ENCODE peak calls at places on chromosomes 6 and 20, in six cellular contexts. O is sigmoid colon, N is A549, L is transverse colon, C is GM12878, G is stomach. S is an unnamed sample.

GRCh38 chr6:83343121-83343520 is 87.7 kb downstream of the ME1 start:
- DNase-seq in O (no peak), N (no peak), L (no peak), C (no peak), G (no peak), S (no peak)

GRCh38 chr6:138988469-138988834 is 399 bp upstream of the REPS1 start:
- DNase-seq in O (no peak), N (no peak), L (no peak), C (no peak), G (no peak), S (no peak)

GRCh38 chr6:141598487-141598886 is 534.2 kb upstream of the GJE1 start:
- DNase-seq in O (no peak), N (no peak), L (no peak), C (no peak), G (no peak), S (no peak)

GRCh38 chr6:86306210-86306609 is 631.1 kb upstream of the HTR1E start:
- DNase-seq in O (no peak), N (no peak), L (no peak), C (no peak), G (no peak), S (no peak)

GRCh38 chr6:132198040-132198439 is 203.2 kb downstream of the MOXD1 start:
- DNase-seq in O (no peak), N (no peak), L (no peak), C (no peak), G (no peak), S (no peak)

GRCh38 chr6:89148016-89148750 is 2.3 kb downstream of the PM20D2 start:
- DNase-seq in O (no peak), N (no peak), L (no peak), C (no peak), G (no peak), S (no peak)

GRCh38 chr6:133242761-133243590 is 1.8 kb downstream of the EYA4 start:
- DNase-seq in O (no peak), N (no peak), L (no peak), C (no peak), G (no peak), S (no peak)

GRCh38 chr6:151445482-151445881 is 6.4 kb downstream of the RMND1 start:
- DNase-seq in O (no peak), N (no peak), L (no peak), C (no peak), G (no peak), S (no peak)

GRCh38 chr20:4112490-4113420 is 97.4 kb upstream of the RNF24 start:
- DNase-seq in O (no peak), N (no peak), L (peak), C (peak), G (peak), S (peak)

GRCh38 chr6:1729133-1729751 is 119.5 kb downstream of the FOXC1 start:
- DNase-seq in O (no peak), N (no peak), L (no peak), C (no peak), G (no peak), S (no peak)

GRCh38 chr6:43096451-43097097 is 20.5 kb downstream of the PTK7 start:
- DNase-seq in O (no peak), N (no peak), L (peak), C (no peak), G (peak), S (no peak)

GRCh38 chr6:108442770-108443520 is 117.8 kb upstream of the FOXO3 start:
- DNase-seq in O (no peak), N (no peak), L (no peak), C (no peak), G (no peak), S (no peak)

GRCh38 chr6:13559251-13559650 is 15.2 kb upstream of the SIRT5 start:
- DNase-seq in O (no peak), N (no peak), L (no peak), C (no peak), G (no peak), S (no peak)

GRCh38 chr20:10539818-10540553 is 104.9 kb downstream of the SLX4IP start:
- DNase-seq in O (no peak), N (no peak), L (no peak), C (no peak), G (no peak), S (no peak)

GRCh38 chr20:10540636-10541493 is 105.8 kb downstream of the SLX4IP start:
- DNase-seq in O (no peak), N (peak), L (no peak), C (no peak), G (no peak), S (no peak)

GRCh38 chr20:10536531-10536930 is 101.4 kb downstream of the SLX4IP start:
- DNase-seq in O (no peak), N (no peak), L (no peak), C (no peak), G (peak), S (no peak)

GRCh38 chr20:10538768-10539167 is 103.7 kb downstream of the SLX4IP start:
- DNase-seq in O (no peak), N (no peak), L (no peak), C (no peak), G (no peak), S (no peak)

DNA sequence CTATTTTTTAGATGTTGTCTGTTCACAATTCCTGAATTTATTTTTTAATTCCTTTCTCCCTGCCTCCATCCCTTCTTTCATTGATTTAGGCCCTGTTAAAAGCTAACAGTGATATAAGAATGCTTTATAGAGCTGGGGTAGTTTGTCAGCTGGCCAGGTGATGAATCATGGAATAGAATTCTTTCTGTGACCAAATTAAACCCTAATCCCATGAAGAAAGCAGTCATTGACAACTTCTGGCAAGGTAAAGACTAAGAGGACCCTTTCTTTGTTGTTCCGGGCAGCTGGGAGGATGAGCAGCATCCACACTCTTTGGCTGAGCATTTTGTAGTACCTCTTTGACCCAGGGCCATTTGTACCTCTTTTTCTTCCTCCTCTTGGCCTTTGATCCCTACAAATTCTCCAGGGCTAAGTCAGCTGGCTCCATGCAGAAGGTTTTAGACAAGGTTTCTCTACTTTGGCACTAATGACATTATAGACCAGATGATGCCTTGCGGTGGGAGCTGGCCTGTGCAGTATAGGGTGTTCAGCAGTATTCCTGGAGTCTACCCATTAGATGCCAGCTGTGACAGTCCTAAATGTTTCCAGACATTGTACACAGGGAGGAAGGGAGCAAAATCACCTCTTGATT is 102.9 kb downstream of the SLX4IP start:
- DNase-seq in O (no peak), N (no peak), L (no peak), C (no peak), G (no peak), S (no peak)
- H3K27ac ChIP-seq in O (no peak), N (peak), L (no peak), C (no peak), G (no peak), S (no peak)

GRCh38 chr6:42045538-42046460 is 4.5 kb upstream of the TAF8 start:
- DNase-seq in O (peak), N (no peak), L (peak), C (peak), G (peak), S (peak)
- TF ChIP-seq EP300 in O (peak), N (no peak), L (peak), C (no peak), G (no peak), S (peak)

GRCh38 chr20:1810572-1810925 is 84.7 kb upstream of the SIRPA start:
- DNase-seq in O (no peak), N (no peak), L (no peak), C (no peak), G (no peak), S (no peak)

GRCh38 chr20:1813101-1813529 is 82.1 kb upstream of the SIRPA start:
- DNase-seq in O (peak), N (peak), L (peak), C (no peak), G (peak), S (peak)

GRCh38 chr20:1810926-1811620 is 84.1 kb upstream of the SIRPA start:
- DNase-seq in O (no peak), N (no peak), L (no peak), C (no peak), G (no peak), S (no peak)

GRCh38 chr20:1809611-1810510 is 85.3 kb upstream of the SIRPA start:
- DNase-seq in O (no peak), N (peak), L (no peak), C (no peak), G (no peak), S (no peak)

GRCh38 chr20:1811621-1812498 is 83.3 kb upstream of the SIRPA start:
- DNase-seq in O (no peak), N (no peak), L (no peak), C (no peak), G (no peak), S (no peak)
- H3K27ac ChIP-seq in O (peak), N (peak), L (peak), C (no peak), G (peak), S (peak)

GRCh38 chr6:63584566-63584965 is 12.3 kb downstream of the LOC128125822 start:
- DNase-seq in O (no peak), N (no peak), L (no peak), C (no peak), G (no peak), S (no peak)

GRCh38 chr6:63584125-63584514 is 11.8 kb downstream of the LOC128125822 start:
- DNase-seq in O (no peak), N (no peak), L (no peak), C (no peak), G (no peak), S (no peak)

DNA sequence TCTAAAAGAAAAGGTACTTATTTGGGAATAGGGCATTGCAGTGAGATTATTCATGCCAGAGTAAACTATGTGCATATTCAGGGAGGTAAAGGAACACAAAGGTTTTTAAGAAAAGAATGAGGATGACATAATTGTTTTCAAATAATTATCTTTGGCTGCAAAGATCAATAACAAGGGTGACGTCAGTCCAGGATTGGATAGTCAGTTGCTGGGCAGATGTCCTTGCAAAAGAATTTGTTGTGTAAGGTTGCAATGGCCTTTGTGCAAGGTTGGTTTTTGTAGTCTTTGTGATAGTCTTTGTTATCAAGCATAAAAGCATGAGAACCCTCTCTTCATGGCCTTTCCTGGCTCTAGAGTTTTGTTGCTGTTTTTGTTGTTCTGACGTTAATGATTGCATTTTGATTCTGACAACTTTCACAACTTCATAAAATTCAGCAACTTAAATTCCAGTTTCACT is 17.7 kb downstream of the LOC128125822 start:
- DNase-seq in O (no peak), N (no peak), L (no peak), C (no peak), G (no peak), S (no peak)
- TF ChIP-seq EP300 in O (no peak), N (no peak), L (no peak), C (no peak), G (no peak), S (no peak)

GRCh38 chr20:15656124-15656523 is 917.1 kb downstream of the KIF16B start:
- DNase-seq in O (no peak), N (no peak), L (no peak), C (no peak), G (no peak), S (no peak)

GRCh38 chr20:15658295-15658694 is 915.0 kb downstream of the KIF16B start:
- DNase-seq in O (no peak), N (no peak), L (no peak), C (no peak), G (no peak), S (no peak)

GRCh38 chr20:15654208-15654649 is 919.0 kb downstream of the KIF16B start:
- DNase-seq in O (no peak), N (peak), L (peak), C (peak), G (peak), S (peak)

GRCh38 chr20:15653396-15654207 is 919.6 kb downstream of the KIF16B start:
- DNase-seq in O (no peak), N (no peak), L (no peak), C (no peak), G (no peak), S (no peak)
- H3K27ac ChIP-seq in O (no peak), N (no peak), L (no peak), C (no peak), G (no peak), S (no peak)

GRCh38 chr6:67358241-67358640 is 1276.8 kb upstream of the ADGRB3 start:
- DNase-seq in O (no peak), N (no peak), L (no peak), C (no peak), G (no peak), S (no peak)
- TF ChIP-seq EP300 in O (no peak), N (no peak), L (no peak), C (no peak), G (no peak), S (no peak)

DNA sequence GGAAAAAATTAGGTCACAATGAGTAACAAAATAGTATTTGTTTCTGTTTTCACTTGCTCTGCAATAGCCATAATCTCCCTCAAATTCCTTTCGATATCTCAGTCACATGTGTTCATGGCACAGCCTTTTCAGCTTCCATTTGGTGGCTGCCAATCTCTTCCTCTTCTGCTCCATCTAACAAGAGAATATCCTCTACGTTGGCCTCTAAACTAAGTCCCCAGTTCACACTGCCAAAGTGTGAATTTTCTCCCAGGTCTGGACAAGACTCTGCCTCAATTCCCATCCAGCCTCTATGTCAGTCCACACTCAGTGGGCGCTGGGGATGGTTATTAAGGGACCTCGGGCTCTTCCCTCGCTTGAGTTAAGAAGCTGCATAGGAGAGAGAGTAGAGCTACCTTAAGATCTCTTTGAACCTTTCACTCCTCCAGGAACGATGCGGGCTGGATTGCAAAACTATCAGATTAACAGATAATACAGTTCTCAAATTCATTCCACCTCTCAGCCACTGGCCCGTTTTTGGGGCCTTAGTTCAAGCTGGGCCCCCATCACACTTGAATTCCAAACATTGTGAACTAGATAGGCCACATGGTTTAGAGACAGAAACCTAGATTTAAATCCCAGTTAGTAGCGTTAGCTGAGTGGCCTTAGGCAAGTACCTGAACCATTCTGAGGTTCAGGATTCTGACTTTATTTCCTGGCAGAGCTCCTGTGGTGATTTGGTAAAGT is 250.2 kb upstream of the QKI start:
- DNase-seq in O (no peak), N (no peak), L (no peak), C (no peak), G (no peak), S (no peak)
- H3K27ac ChIP-seq in O (no peak), N (no peak), L (no peak), C (no peak), G (no peak), S (no peak)